ENCODE peak calls at places on chromosomes 2 and 18, in nine cellular contexts. I is left cardiac atrium; T is aorta; X is COLO829; F is ascending aorta; Y is ACHN; M is Right ventricle myocardium superior; S is activated CD8-positive, alpha-beta memory T cell treated with anti-CD3 and anti-CD28 coated beads, Interleukin-2, amount 50 U/mL, for 48 hours; R is M059J. N is an unnamed sample.

GRCh38 chr2:184203661-184204060 is 394.7 kb upstream of the ZNF804A start:
- DNase-seq in I (no peak), T (no peak), X (no peak), F (no peak), Y (no peak), M (no peak), S (no peak), R (no peak), N (no peak)

GRCh38 chr2:203959265-203960034 is 22.9 kb downstream of the ICOS start:
- DNase-seq in I (no peak), T (no peak), X (no peak), F (no peak), Y (no peak), M (no peak), S (no peak), R (no peak), N (no peak)

GRCh38 chr2:120346667-120347358 is 877 bp downstream of the INHBB start:
- DNase-seq in I (no peak), T (no peak), X (no peak), F (no peak), Y (no peak), M (no peak), S (peak), R (peak), N (no peak)

GRCh38 chr2:162938387-162938786 is 99.8 kb upstream of the KCNH7 start:
- DNase-seq in I (no peak), T (no peak), X (no peak), F (no peak), Y (no peak), M (no peak), S (no peak), R (no peak), N (no peak)

GRCh38 chr18:46528037-46528436 is 129.0 kb downstream of the LOXHD1 start:
- DNase-seq in I (no peak), T (no peak), X (no peak), F (no peak), Y (no peak), M (no peak), S (no peak), R (no peak), N (no peak)

GRCh38 chr2:28449489-28450395 is 46.1 kb upstream of the PLB1 start:
- DNase-seq in I (no peak), T (no peak), X (no peak), F (peak), Y (peak), M (no peak), S (peak), R (peak), N (no peak)

GRCh38 chr2:144834363-144834762 is 314.4 kb upstream of the ZEB2 start:
- DNase-seq in I (no peak), T (no peak), X (no peak), F (no peak), Y (no peak), M (no peak), S (no peak), R (no peak), N (no peak)

GRCh38 chr2:201806442-201806841 is at the start of gene CDK15:
- DNase-seq in I (no peak), T (no peak), X (no peak), F (no peak), Y (peak), M (no peak), S (no peak), R (peak), N (no peak)

GRCh38 chr2:135149251-135149650 is 97.2 kb downstream of the RAB3GAP1 start:
- DNase-seq in I (no peak), T (no peak), X (no peak), F (no peak), Y (no peak), M (no peak), S (no peak), R (peak), N (no peak)

GRCh38 chr2:169131587-169132512 is 62.5 kb downstream of the DHRS9 start:
- DNase-seq in I (no peak), T (no peak), X (peak), F (no peak), Y (peak), M (no peak), S (no peak), R (peak), N (no peak)

GRCh38 chr18:49022311-49023280 is 71.8 kb upstream of the SMAD7 start:
- DNase-seq in I (peak), T (no peak), X (no peak), F (peak), Y (no peak), M (no peak), S (peak), R (no peak), N (peak)

GRCh38 chr2:73027340-73027739 is 44.2 kb downstream of the SFXN5 start:
- DNase-seq in I (no peak), T (no peak), X (no peak), F (no peak), Y (no peak), M (no peak), S (no peak), R (no peak), N (no peak)

GRCh38 chr2:42569116-42569711 is 782 bp downstream of the MTA3 start:
- DNase-seq in I (peak), T (peak), X (peak), F (no peak), Y (peak), M (no peak), S (peak), R (peak), N (no peak)